ENCODE peak calls at places on chromosome 5, in six cellular contexts. One of them, this sample, is unnamed. For H3K27me3, the result is how much of the 10 kb centered on the place peaks cover.

GRCh38 chr5:89998505-89998904 is 411.1 kb downstream of the CETN3 start:
- DNase-seq in brain microvascular endothelial cell: no peak
- DNase-seq in heart left ventricle: no peak
- DNase-seq in colonic mucosa: no peak
- DNase-seq in spleen: no peak
- DNase-seq in heart right ventricle: no peak
- DNase-seq in this sample: no peak

GRCh38 chr5:84685121-84685520 is 300.4 kb upstream of the EDIL3 start:
- DNase-seq in brain microvascular endothelial cell: no peak
- DNase-seq in heart left ventricle: no peak
- DNase-seq in colonic mucosa: no peak
- DNase-seq in spleen: no peak
- DNase-seq in heart right ventricle: no peak
- DNase-seq in this sample: no peak

GRCh38 chr5:120297621-120298020 is 166.5 kb upstream of the PRR16 start:
- DNase-seq in brain microvascular endothelial cell: no peak
- DNase-seq in heart left ventricle: no peak
- DNase-seq in colonic mucosa: no peak
- DNase-seq in spleen: no peak
- DNase-seq in heart right ventricle: no peak
- DNase-seq in this sample: no peak

GRCh38 chr5:52043543-52043942 is 660.3 kb downstream of the ISL1 start:
- DNase-seq in brain microvascular endothelial cell: no peak
- DNase-seq in heart left ventricle: no peak
- DNase-seq in colonic mucosa: no peak
- DNase-seq in spleen: no peak
- DNase-seq in heart right ventricle: no peak
- DNase-seq in this sample: no peak

GRCh38 chr5:116377276-116378006 is 197.2 kb downstream of the SEMA6A start:
- DNase-seq in brain microvascular endothelial cell: no peak
- DNase-seq in heart left ventricle: no peak
- DNase-seq in colonic mucosa: no peak
- DNase-seq in spleen: no peak
- DNase-seq in heart right ventricle: no peak
- DNase-seq in this sample: no peak

GRCh38 chr5:121725450-121725849 is 126.2 kb upstream of the FTMT start:
- DNase-seq in brain microvascular endothelial cell: no peak
- DNase-seq in heart left ventricle: no peak
- DNase-seq in colonic mucosa: no peak
- DNase-seq in spleen: no peak
- DNase-seq in heart right ventricle: no peak
- DNase-seq in this sample: no peak

GRCh38 chr5:159658266-159658665 is 258.0 kb upstream of the ADRA1B start:
- DNase-seq in brain microvascular endothelial cell: no peak
- DNase-seq in heart left ventricle: no peak
- DNase-seq in colonic mucosa: no peak
- DNase-seq in spleen: no peak
- DNase-seq in heart right ventricle: no peak
- DNase-seq in this sample: no peak

GRCh38 chr5:68171101-68171558 is 44.4 kb upstream of the PIK3R1 start:
- DNase-seq in brain microvascular endothelial cell: no peak
- DNase-seq in heart left ventricle: no peak
- DNase-seq in colonic mucosa: peak
- DNase-seq in spleen: no peak
- DNase-seq in heart right ventricle: peak
- DNase-seq in this sample: no peak

GRCh38 chr5:42429694-42430093 is 6.5 kb downstream of the GHR start:
- DNase-seq in brain microvascular endothelial cell: no peak
- DNase-seq in heart left ventricle: no peak
- DNase-seq in colonic mucosa: no peak
- DNase-seq in spleen: no peak
- DNase-seq in heart right ventricle: no peak
- DNase-seq in this sample: no peak

GRCh38 chr5:80059354-80059980 is 24.3 kb downstream of the THBS4 start:
- DNase-seq in brain microvascular endothelial cell: no peak
- DNase-seq in heart left ventricle: no peak
- DNase-seq in colonic mucosa: no peak
- DNase-seq in spleen: no peak
- DNase-seq in heart right ventricle: no peak
- DNase-seq in this sample: no peak

GRCh38 chr5:178094345-178094744 is 19.0 kb upstream of the N4BP3 start:
- DNase-seq in brain microvascular endothelial cell: no peak
- DNase-seq in heart left ventricle: peak
- DNase-seq in colonic mucosa: no peak
- DNase-seq in spleen: no peak
- DNase-seq in heart right ventricle: no peak
- DNase-seq in this sample: no peak

GRCh38 chr5:81579525-81579924 is 171.4 kb downstream of the SSBP2 start:
- DNase-seq in brain microvascular endothelial cell: no peak
- DNase-seq in heart left ventricle: no peak
- DNase-seq in colonic mucosa: no peak
- DNase-seq in spleen: no peak
- DNase-seq in heart right ventricle: no peak
- DNase-seq in this sample: no peak

GRCh38 chr5:157607371-157608161 is 32.0 kb upstream of the ADAM19 start:
- DNase-seq in brain microvascular endothelial cell: peak
- DNase-seq in heart left ventricle: no peak
- DNase-seq in colonic mucosa: no peak
- DNase-seq in spleen: no peak
- DNase-seq in heart right ventricle: no peak
- DNase-seq in this sample: peak

GRCh38 chr5:132130918-132131715 is 57.5 kb downstream of the CSF2 start:
- DNase-seq in brain microvascular endothelial cell: no peak
- DNase-seq in heart left ventricle: no peak
- DNase-seq in colonic mucosa: no peak
- DNase-seq in spleen: no peak
- DNase-seq in heart right ventricle: no peak
- DNase-seq in this sample: no peak

GRCh38 chr5:132138260-132138659 is 64.7 kb downstream of the CSF2 start:
- DNase-seq in brain microvascular endothelial cell: no peak
- DNase-seq in heart left ventricle: no peak
- DNase-seq in colonic mucosa: no peak
- DNase-seq in spleen: no peak
- DNase-seq in heart right ventricle: no peak
- DNase-seq in this sample: no peak

GRCh38 chr5:132132138-132132537 is 58.5 kb downstream of the CSF2 start:
- DNase-seq in brain microvascular endothelial cell: no peak
- DNase-seq in heart left ventricle: no peak
- DNase-seq in colonic mucosa: no peak
- DNase-seq in spleen: no peak
- DNase-seq in heart right ventricle: no peak
- DNase-seq in this sample: no peak

GRCh38 chr5:132136906-132137305 is 63.3 kb downstream of the CSF2 start:
- DNase-seq in brain microvascular endothelial cell: peak
- DNase-seq in heart left ventricle: no peak
- DNase-seq in colonic mucosa: no peak
- DNase-seq in spleen: no peak
- DNase-seq in heart right ventricle: no peak
- DNase-seq in this sample: no peak

GRCh38 chr5:132134384-132134783 is 60.8 kb downstream of the CSF2 start:
- DNase-seq in brain microvascular endothelial cell: peak
- DNase-seq in heart left ventricle: no peak
- DNase-seq in colonic mucosa: no peak
- DNase-seq in spleen: no peak
- DNase-seq in heart right ventricle: no peak
- DNase-seq in this sample: no peak
- H3K27ac ChIP-seq in brain microvascular endothelial cell: no peak
- H3K27ac ChIP-seq in heart left ventricle: no peak
- H3K27ac ChIP-seq in colonic mucosa: no peak
- H3K27ac ChIP-seq in spleen: no peak
- H3K27ac ChIP-seq in heart right ventricle: no peak
- H3K27ac ChIP-seq in this sample: no peak

DNA sequence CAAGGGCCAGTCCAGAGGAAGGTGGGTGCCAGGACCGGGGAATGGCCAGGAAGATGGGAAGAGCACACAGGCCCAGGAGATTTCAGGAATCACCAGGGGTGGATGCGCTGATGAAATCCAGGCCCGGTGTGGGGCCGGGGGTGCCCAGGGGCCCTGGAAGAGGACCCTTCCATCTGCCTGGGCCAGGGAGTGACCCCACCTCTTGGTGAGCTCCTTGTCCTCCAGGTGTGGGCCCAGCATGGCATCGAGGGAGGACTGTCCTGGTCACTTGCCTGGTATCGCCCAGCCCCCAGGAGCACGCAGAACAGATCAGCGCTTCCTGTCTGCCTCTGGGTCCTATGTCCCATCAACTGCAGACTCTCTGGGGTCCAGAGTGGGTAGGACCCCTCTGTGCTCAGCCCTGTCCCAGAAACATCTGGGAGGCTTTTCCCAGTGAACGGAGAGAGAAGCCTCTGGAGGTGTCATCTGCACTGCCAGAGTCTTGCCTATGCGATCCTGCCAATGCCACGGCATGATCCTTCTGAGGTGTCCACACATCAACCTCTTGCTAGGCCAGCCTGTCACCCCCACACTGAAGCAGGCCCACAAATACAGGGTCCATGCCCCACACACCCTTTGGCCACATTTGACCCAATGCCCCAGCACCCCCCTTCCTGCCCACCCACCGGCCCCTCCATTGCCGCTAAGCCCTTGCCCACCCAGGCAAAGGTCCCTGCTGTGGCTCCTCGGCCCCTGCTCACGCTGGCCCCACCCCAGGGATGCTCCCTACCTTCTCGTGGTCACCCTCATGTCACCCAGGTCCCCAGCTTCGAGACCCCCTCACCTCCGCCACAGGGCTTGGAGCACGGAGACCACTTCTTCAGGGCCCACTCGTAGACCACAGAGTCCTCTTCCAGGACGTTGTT is 67.2 kb downstream of the ZNF354C start:
- DNase-seq in brain microvascular endothelial cell: no peak
- DNase-seq in heart left ventricle: no peak
- DNase-seq in colonic mucosa: no peak
- DNase-seq in spleen: peak
- DNase-seq in heart right ventricle: no peak
- DNase-seq in this sample: no peak
- H3K27me3 ChIP-seq in brain microvascular endothelial cell: under half
- H3K27me3 ChIP-seq in heart left ventricle: under half
- H3K27me3 ChIP-seq in colonic mucosa: under half
- H3K27me3 ChIP-seq in spleen: under half
- H3K27me3 ChIP-seq in heart right ventricle: under half
- H3K27me3 ChIP-seq in this sample: under half

GRCh38 chr5:31638748-31639418 is at the start of gene PDZD2:
- DNase-seq in brain microvascular endothelial cell: peak
- DNase-seq in heart left ventricle: peak
- DNase-seq in colonic mucosa: peak
- DNase-seq in spleen: peak
- DNase-seq in heart right ventricle: peak
- DNase-seq in this sample: peak
- H3K4me3 ChIP-seq in brain microvascular endothelial cell: peak
- H3K4me3 ChIP-seq in heart left ventricle: peak
- H3K4me3 ChIP-seq in colonic mucosa: peak
- H3K4me3 ChIP-seq in spleen: peak
- H3K4me3 ChIP-seq in heart right ventricle: peak
- H3K4me3 ChIP-seq in this sample: peak

DNA sequence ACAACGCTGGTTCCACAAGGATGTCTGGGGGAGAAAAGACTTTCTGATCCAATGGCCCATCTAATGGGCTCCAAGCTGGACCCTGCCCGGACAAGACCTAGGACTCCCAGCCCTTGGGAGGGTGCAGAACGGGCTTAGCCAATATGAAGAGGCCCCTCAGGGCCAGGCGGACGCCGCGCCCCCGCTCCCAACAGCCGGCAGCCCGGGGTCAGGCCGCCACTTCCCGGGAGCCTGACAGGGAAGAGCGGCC is 493 bp downstream of the P4HA2 start:
- DNase-seq in brain microvascular endothelial cell: no peak
- DNase-seq in heart left ventricle: no peak
- DNase-seq in colonic mucosa: no peak
- DNase-seq in spleen: no peak
- DNase-seq in heart right ventricle: no peak
- DNase-seq in this sample: no peak
- H3K27ac ChIP-seq in brain microvascular endothelial cell: peak
- H3K27ac ChIP-seq in heart left ventricle: peak
- H3K27ac ChIP-seq in colonic mucosa: peak
- H3K27ac ChIP-seq in spleen: peak
- H3K27ac ChIP-seq in heart right ventricle: peak
- H3K27ac ChIP-seq in this sample: peak

DNA sequence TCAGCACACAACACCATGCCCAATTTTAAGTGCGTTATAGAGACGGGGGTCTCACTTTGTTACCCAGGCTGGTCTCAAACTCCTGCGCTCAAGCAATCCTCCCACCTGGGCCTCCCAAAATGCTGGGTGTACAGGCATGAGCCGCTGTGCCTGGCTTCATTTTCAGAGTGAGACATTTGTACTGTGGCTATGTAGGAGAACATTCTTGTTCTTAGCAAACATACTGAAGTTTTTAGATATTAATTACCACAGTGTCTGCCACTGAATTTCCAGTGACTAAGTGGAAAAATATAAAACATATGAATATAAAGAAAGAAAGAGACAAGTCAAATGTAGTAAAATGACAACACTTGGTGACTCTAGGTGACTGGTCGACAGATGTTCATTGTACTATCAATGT is 20.9 kb downstream of the BTNL9 start:
- DNase-seq in brain microvascular endothelial cell: no peak
- DNase-seq in heart left ventricle: no peak
- DNase-seq in colonic mucosa: no peak
- DNase-seq in spleen: no peak
- DNase-seq in heart right ventricle: no peak
- DNase-seq in this sample: no peak
- H3K27me3 ChIP-seq in brain microvascular endothelial cell: under half
- H3K27me3 ChIP-seq in heart left ventricle: under half
- H3K27me3 ChIP-seq in colonic mucosa: under half
- H3K27me3 ChIP-seq in spleen: half or more
- H3K27me3 ChIP-seq in heart right ventricle: under half
- H3K27me3 ChIP-seq in this sample: half or more

GRCh38 chr5:110611817-110612216 is 114.7 kb downstream of the TMEM232 start:
- DNase-seq in brain microvascular endothelial cell: no peak
- DNase-seq in heart left ventricle: no peak
- DNase-seq in colonic mucosa: no peak
- DNase-seq in spleen: no peak
- DNase-seq in heart right ventricle: no peak
- DNase-seq in this sample: no peak
- H3K4me3 ChIP-seq in brain microvascular endothelial cell: no peak
- H3K4me3 ChIP-seq in heart left ventricle: no peak
- H3K4me3 ChIP-seq in colonic mucosa: no peak
- H3K4me3 ChIP-seq in spleen: no peak
- H3K4me3 ChIP-seq in heart right ventricle: no peak
- H3K4me3 ChIP-seq in this sample: no peak

GRCh38 chr5:172732201-172732865 is 38.7 kb downstream of the DUSP1 start:
- DNase-seq in brain microvascular endothelial cell: no peak
- DNase-seq in heart left ventricle: no peak
- DNase-seq in colonic mucosa: no peak
- DNase-seq in spleen: no peak
- DNase-seq in heart right ventricle: no peak
- DNase-seq in this sample: no peak
- H3K27ac ChIP-seq in brain microvascular endothelial cell: no peak
- H3K27ac ChIP-seq in heart left ventricle: peak
- H3K27ac ChIP-seq in colonic mucosa: peak
- H3K27ac ChIP-seq in spleen: peak
- H3K27ac ChIP-seq in heart right ventricle: peak
- H3K27ac ChIP-seq in this sample: peak

GRCh38 chr5:2207416-2207950 is 324.8 kb upstream of the IRX4 start:
- DNase-seq in brain microvascular endothelial cell: no peak
- DNase-seq in heart left ventricle: no peak
- DNase-seq in colonic mucosa: no peak
- DNase-seq in spleen: no peak
- DNase-seq in heart right ventricle: no peak
- DNase-seq in this sample: no peak
- H3K27me3 ChIP-seq in brain microvascular endothelial cell: under half
- H3K27me3 ChIP-seq in heart left ventricle: under half
- H3K27me3 ChIP-seq in colonic mucosa: under half
- H3K27me3 ChIP-seq in spleen: under half
- H3K27me3 ChIP-seq in heart right ventricle: under half
- H3K27me3 ChIP-seq in this sample: under half